ENCODE peak calls at places on chromosomes 2 and 18, in four cellular contexts. One of them, this sample, is unnamed.

GRCh38 chr18:77070627-77071026 is 62.0 kb downstream of the MBP start:
- DNase-seq in T follicular helper cell: no peak
- DNase-seq in activated T-helper 1 cell treated with Interleukin-2 at 50 U/mL for 16 hours: no peak
- DNase-seq in GM20000: no peak
- DNase-seq in this sample: no peak

GRCh38 chr2:120287183-120288015 is 34.7 kb downstream of the RALB start:
- DNase-seq in T follicular helper cell: no peak
- DNase-seq in activated T-helper 1 cell treated with Interleukin-2 at 50 U/mL for 16 hours: no peak
- DNase-seq in GM20000: peak
- DNase-seq in this sample: no peak

GRCh38 chr2:181780159-181781081 is 100.1 kb upstream of the NEUROD1 start:
- DNase-seq in T follicular helper cell: no peak
- DNase-seq in activated T-helper 1 cell treated with Interleukin-2 at 50 U/mL for 16 hours: no peak
- DNase-seq in GM20000: no peak
- DNase-seq in this sample: no peak

GRCh38 chr2:46983065-46983801 is 67.6 kb upstream of the MCFD2 start:
- DNase-seq in T follicular helper cell: no peak
- DNase-seq in activated T-helper 1 cell treated with Interleukin-2 at 50 U/mL for 16 hours: no peak
- DNase-seq in GM20000: peak
- DNase-seq in this sample: no peak

GRCh38 chr2:119201815-119202214 is 21.8 kb upstream of the STEAP3 start:
- DNase-seq in T follicular helper cell: no peak
- DNase-seq in activated T-helper 1 cell treated with Interleukin-2 at 50 U/mL for 16 hours: no peak
- DNase-seq in GM20000: no peak
- DNase-seq in this sample: no peak

GRCh38 chr2:217892560-217892959 is 110.2 kb downstream of the TNS1 start:
- DNase-seq in T follicular helper cell: no peak
- DNase-seq in activated T-helper 1 cell treated with Interleukin-2 at 50 U/mL for 16 hours: no peak
- DNase-seq in GM20000: no peak
- DNase-seq in this sample: no peak

GRCh38 chr2:230873670-230874401 is 9.1 kb downstream of the ITM2C start:
- DNase-seq in T follicular helper cell: no peak
- DNase-seq in activated T-helper 1 cell treated with Interleukin-2 at 50 U/mL for 16 hours: no peak
- DNase-seq in GM20000: peak
- DNase-seq in this sample: no peak

GRCh38 chr18:59631583-59632181 is 65.5 kb downstream of the CCBE1 start:
- DNase-seq in T follicular helper cell: no peak
- DNase-seq in activated T-helper 1 cell treated with Interleukin-2 at 50 U/mL for 16 hours: no peak
- DNase-seq in GM20000: peak
- DNase-seq in this sample: no peak

GRCh38 chr18:8959551-8960135 is 142.9 kb upstream of the NDUFV2 start:
- DNase-seq in T follicular helper cell: no peak
- DNase-seq in activated T-helper 1 cell treated with Interleukin-2 at 50 U/mL for 16 hours: no peak
- DNase-seq in GM20000: no peak
- DNase-seq in this sample: no peak

GRCh38 chr2:77512521-77512920 is 9.7 kb downstream of the LRRTM4 start:
- DNase-seq in T follicular helper cell: no peak
- DNase-seq in activated T-helper 1 cell treated with Interleukin-2 at 50 U/mL for 16 hours: no peak
- DNase-seq in GM20000: no peak
- DNase-seq in this sample: no peak

GRCh38 chr2:236714061-236714460 is 144.4 kb downstream of the ACKR3 start:
- DNase-seq in T follicular helper cell: no peak
- DNase-seq in activated T-helper 1 cell treated with Interleukin-2 at 50 U/mL for 16 hours: no peak
- DNase-seq in GM20000: no peak
- DNase-seq in this sample: no peak

GRCh38 chr2:166661824-166662223 is 167.8 kb upstream of the SCN7A start:
- DNase-seq in T follicular helper cell: no peak
- DNase-seq in activated T-helper 1 cell treated with Interleukin-2 at 50 U/mL for 16 hours: no peak
- DNase-seq in GM20000: no peak
- DNase-seq in this sample: no peak

GRCh38 chr2:22359020-22359672 is 1025.8 kb upstream of the KLHL29 start:
- DNase-seq in T follicular helper cell: no peak
- DNase-seq in activated T-helper 1 cell treated with Interleukin-2 at 50 U/mL for 16 hours: no peak
- DNase-seq in GM20000: no peak
- DNase-seq in this sample: no peak

GRCh38 chr2:100104718-100105677 is 37.4 kb downstream of the AFF3 start:
- DNase-seq in T follicular helper cell: no peak
- DNase-seq in activated T-helper 1 cell treated with Interleukin-2 at 50 U/mL for 16 hours: peak
- DNase-seq in GM20000: peak
- DNase-seq in this sample: no peak

GRCh38 chr2:37915773-37916172 is 9.3 kb upstream of the RMDN2 start:
- DNase-seq in T follicular helper cell: no peak
- DNase-seq in activated T-helper 1 cell treated with Interleukin-2 at 50 U/mL for 16 hours: no peak
- DNase-seq in GM20000: no peak
- DNase-seq in this sample: no peak

GRCh38 chr2:181789827-181790448 is 101.6 kb upstream of the ITPRID2 start:
- DNase-seq in T follicular helper cell: no peak
- DNase-seq in activated T-helper 1 cell treated with Interleukin-2 at 50 U/mL for 16 hours: no peak
- DNase-seq in GM20000: no peak
- DNase-seq in this sample: no peak

GRCh38 chr18:23135679-23136325 is 517 bp downstream of the CABLES1 start:
- DNase-seq in T follicular helper cell: no peak
- DNase-seq in activated T-helper 1 cell treated with Interleukin-2 at 50 U/mL for 16 hours: no peak
- DNase-seq in GM20000: no peak
- DNase-seq in this sample: no peak

GRCh38 chr18:77131652-77132368 is 773 bp downstream of the MBP start:
- DNase-seq in T follicular helper cell: no peak
- DNase-seq in activated T-helper 1 cell treated with Interleukin-2 at 50 U/mL for 16 hours: no peak
- DNase-seq in GM20000: peak
- DNase-seq in this sample: no peak

GRCh38 chr2:207143474-207144190 is 22.1 kb downstream of the KLF7 start:
- DNase-seq in T follicular helper cell: peak
- DNase-seq in activated T-helper 1 cell treated with Interleukin-2 at 50 U/mL for 16 hours: peak
- DNase-seq in GM20000: no peak
- DNase-seq in this sample: peak

GRCh38 chr18:8821531-8821930 is 116.2 kb downstream of the MTCL1 start:
- DNase-seq in T follicular helper cell: no peak
- DNase-seq in activated T-helper 1 cell treated with Interleukin-2 at 50 U/mL for 16 hours: no peak
- DNase-seq in GM20000: no peak
- DNase-seq in this sample: no peak

GRCh38 chr18:13461936-13462335 is 243.4 kb downstream of the LDLRAD4 start:
- DNase-seq in T follicular helper cell: no peak
- DNase-seq in activated T-helper 1 cell treated with Interleukin-2 at 50 U/mL for 16 hours: no peak
- DNase-seq in GM20000: no peak
- DNase-seq in this sample: no peak

GRCh38 chr2:29033172-29033571 is 41.2 kb downstream of the PCARE start:
- DNase-seq in T follicular helper cell: no peak
- DNase-seq in activated T-helper 1 cell treated with Interleukin-2 at 50 U/mL for 16 hours: no peak
- DNase-seq in GM20000: no peak
- DNase-seq in this sample: no peak

GRCh38 chr18:10797882-10798281 is 272.1 kb downstream of the NAPG start:
- DNase-seq in T follicular helper cell: no peak
- DNase-seq in activated T-helper 1 cell treated with Interleukin-2 at 50 U/mL for 16 hours: no peak
- DNase-seq in GM20000: no peak
- DNase-seq in this sample: no peak

GRCh38 chr2:60413069-60413818 is 140.2 kb downstream of the BCL11A start:
- DNase-seq in T follicular helper cell: no peak
- DNase-seq in activated T-helper 1 cell treated with Interleukin-2 at 50 U/mL for 16 hours: no peak
- DNase-seq in GM20000: no peak
- DNase-seq in this sample: no peak

GRCh38 chr2:132009874-132010521 is 151.8 kb downstream of the ANKRD30BL start:
- DNase-seq in T follicular helper cell: no peak
- DNase-seq in activated T-helper 1 cell treated with Interleukin-2 at 50 U/mL for 16 hours: no peak
- DNase-seq in GM20000: no peak
- DNase-seq in this sample: no peak